ENCODE peak calls at places on chromosomes 12 and 14, in nine cellular contexts. U, B, R, S, K, N, V, Z and I are unnamed samples.

GRCh38 chr14:50882932-50883826 is 11.3 kb downstream of the ABHD12B start:
- DNase-seq in B (no peak), N (no peak), S (no peak), Z (no peak), V (peak; percentile 68), R (peak; percentile 38), U (no peak), K (no peak), I (no peak)

GRCh38 chr12:108477881-108478259 is 37.2 kb upstream of the FICD start:
- DNase-seq in S (no peak), U (no peak), R (no peak), B (no peak), K (no peak), N (no peak), V (no peak), Z (no peak), I (no peak)

GRCh38 chr14:88199882-88200281 is 123.2 kb downstream of the KCNK10 start:
- DNase-seq in S (no peak), V (no peak), R (no peak), B (no peak), Z (no peak), N (no peak), K (no peak), U (no peak), I (no peak)

GRCh38 chr12:120181991-120182631 is 12.4 kb downstream of the GCN1 start:
- DNase-seq in B (no peak), R (no peak), S (peak; percentile 74), K (no peak), N (no peak), U (no peak), Z (no peak), V (peak; percentile 76), I (peak; percentile 59)

GRCh38 chr12:110993425-110993824 is 73.0 kb upstream of the MYL2 start:
- DNase-seq in S (no peak), R (no peak), K (no peak), B (no peak), N (no peak), U (peak; percentile 52), Z (no peak), V (peak; percentile 2), I (no peak)

GRCh38 chr14:22836301-22837058 is at the start of gene MMP14:
- DNase-seq in U (peak; percentile 71), Z (peak; percentile 93), R (peak; percentile 81), V (peak; percentile 71), K (peak; percentile 58), B (no peak), N (peak; percentile 92), S (peak; percentile 89), I (peak; percentile 77)

GRCh38 chr14:73833530-73834257 is 17.9 kb upstream of the PTGR2 start:
- DNase-seq in B (no peak), N (peak; percentile 80), R (no peak), U (no peak), Z (no peak), V (no peak), S (peak; percentile 44), K (no peak), I (no peak)

GRCh38 chr14:32430326-32430725 is 101.2 kb downstream of the AKAP6 start:
- DNase-seq in Z (no peak), R (no peak), V (no peak), B (no peak), S (peak; percentile 69), U (no peak), K (no peak), N (no peak), I (no peak)

GRCh38 chr14:59297070-59297766 is 108.8 kb downstream of the DAAM1 start:
- DNase-seq in U (no peak), K (no peak), R (no peak), B (no peak), Z (no peak), V (peak; percentile 72), N (no peak), S (no peak), I (no peak)

GRCh38 chr12:4962539-4963486 is 53.1 kb downstream of the KCNA1 start:
- DNase-seq in N (no peak), K (no peak), B (no peak), R (no peak), S (no peak), V (peak; percentile 47), U (no peak), Z (no peak), I (no peak)

GRCh38 chr14:22472935-22473854 is 115.8 kb downstream of the DAD1 start:
- DNase-seq in U (peak; percentile 30), V (peak; percentile 55), S (peak; percentile 25), K (peak; percentile 50), B (no peak), N (no peak), Z (peak; percentile 53), R (peak; percentile 50), I (no peak)

GRCh38 chr14:103451401-103451800 is 66.2 kb downstream of the MARK3 start:
- DNase-seq in S (no peak), K (no peak), R (no peak), Z (no peak), N (no peak), B (no peak), U (no peak), V (no peak), I (no peak)

GRCh38 chr14:71209888-71210287 is 302.6 kb downstream of the PCNX1 start:
- DNase-seq in N (no peak), K (no peak), U (no peak), V (no peak), R (no peak), Z (no peak), B (no peak), S (no peak), I (no peak)

GRCh38 chr12:115774148-115774905 is 503.2 kb downstream of the MED13L start:
- DNase-seq in Z (no peak), K (no peak), B (no peak), S (no peak), R (peak; percentile 47), N (no peak), V (no peak), U (no peak), I (no peak)

GRCh38 chr12:88600272-88600671 is 20.0 kb upstream of the KITLG start:
- DNase-seq in K (no peak), U (no peak), R (no peak), B (no peak), N (no peak), S (peak; percentile 95), V (no peak), Z (no peak), I (no peak)

GRCh38 chr14:33902363-33902762 is 48.5 kb downstream of the EGLN3 start:
- DNase-seq in V (no peak), R (no peak), Z (no peak), S (no peak), U (no peak), K (no peak), N (peak; percentile 35), B (no peak), I (no peak)

GRCh38 chr14:61696753-61697318 is 1.5 kb downstream of the HIF1A start:
- DNase-seq in B (no peak), N (no peak), Z (no peak), V (no peak), R (no peak), K (no peak), U (no peak), S (no peak), I (no peak)

GRCh38 chr14:73714656-73715081 is 485 bp upstream of the PNMA1 start:
- DNase-seq in R (no peak), K (no peak), N (no peak), U (peak; percentile 75), B (no peak), S (peak; percentile 42), V (no peak), Z (no peak), I (no peak)

GRCh38 chr12:42638697-42639096 is 49.2 kb upstream of the PRICKLE1 start:
- DNase-seq in Z (no peak), U (no peak), N (no peak), S (no peak), K (no peak), R (no peak), B (no peak), V (no peak), I (no peak)

GRCh38 chr14:71803539-71804260 is 128.5 kb upstream of the RGS6 start:
- DNase-seq in N (no peak), S (peak; percentile 68), R (no peak), V (no peak), K (no peak), Z (no peak), B (no peak), U (no peak), I (no peak)

GRCh38 chr14:97273540-97273939 is 476.4 kb downstream of the VRK1 start:
- DNase-seq in K (no peak), S (no peak), R (no peak), B (no peak), V (no peak), N (no peak), U (no peak), Z (no peak), I (no peak)

GRCh38 chr12:128930591-128930990 is 77.3 kb downstream of the GLT1D1 start:
- DNase-seq in R (no peak), Z (no peak), B (no peak), V (no peak), K (peak; percentile 16), S (no peak), U (no peak), N (no peak), I (no peak)
- H3K9me3 ChIP-seq in R (no peaks in the 10 kb centered on the region), Z (no peaks in the 10 kb centered on the region), B (no peaks in the 10 kb centered on the region), V (no peaks in the 10 kb centered on the region), K (no peaks in the 10 kb centered on the region), S (peaks cover 31% of the 10 kb centered on the region), U (no peaks in the 10 kb centered on the region), N (no peaks in the 10 kb centered on the region), I (no peaks in the 10 kb centered on the region)

GRCh38 chr14:66944872-66945271 is 244.4 kb upstream of the GARIN2 start:
- DNase-seq in U (no peak), N (no peak), Z (no peak), V (peak; percentile 47), B (no peak), K (no peak), S (peak; percentile 41), R (no peak), I (no peak)

GRCh38 chr14:66939409-66939808 is 249.8 kb upstream of the GARIN2 start:
- DNase-seq in U (no peak), V (no peak), Z (no peak), K (no peak), N (no peak), B (no peak), R (no peak), S (no peak), I (no peak)
- H3K9me3 ChIP-seq in U (peaks cover 16% of the 10 kb centered on the region), V (peaks cover 21% of the 10 kb centered on the region), Z (peaks cover 14% of the 10 kb centered on the region), K (peaks cover 21% of the 10 kb centered on the region), N (no peaks in the 10 kb centered on the region), B (peaks cover 7% of the 10 kb centered on the region), R (no peaks in the 10 kb centered on the region), S (peaks cover 4% of the 10 kb centered on the region), I (peaks cover 51% of the 10 kb centered on the region)

GRCh38 chr12:133010657-133011297 is 24.6 kb downstream of the ZNF26 start:
- DNase-seq in R (no peak), S (no peak), U (no peak), N (no peak), V (no peak), Z (no peak), B (no peak), K (no peak), I (no peak)
- H3K9me3 ChIP-seq in R (peaks cover 10% of the 10 kb centered on the region), S (peaks cover 76% of the 10 kb centered on the region), U (peaks cover 50% of the 10 kb centered on the region), N (peaks cover 29% of the 10 kb centered on the region), V (peaks cover 39% of the 10 kb centered on the region), Z (peaks cover 85% of the 10 kb centered on the region), B (peaks cover 78% of the 10 kb centered on the region), K (peaks cover 52% of the 10 kb centered on the region), I (peaks cover 20% of the 10 kb centered on the region)

DNA sequence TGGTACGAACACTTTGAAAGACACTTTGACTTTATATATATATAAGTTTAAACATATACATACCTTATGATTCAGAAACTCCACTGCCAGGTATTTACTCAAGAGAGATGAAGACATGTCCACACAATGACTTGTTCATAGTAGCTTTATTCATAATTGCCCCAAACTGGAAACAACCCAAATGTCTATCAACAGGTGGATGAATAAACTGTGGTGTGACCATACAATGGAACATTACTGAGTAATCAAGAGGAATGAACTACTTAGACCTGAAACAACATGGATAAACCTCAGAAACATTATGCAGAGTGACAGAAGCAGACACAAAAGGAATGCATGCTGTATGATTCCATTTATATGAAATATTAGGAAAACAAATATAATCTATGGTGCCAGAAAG is 71.1 kb downstream of the PPP1R36 start:
- DNase-seq in R (no peak), Z (no peak), K (no peak), B (no peak), V (no peak), S (no peak), U (no peak), N (no peak), I (no peak)
- H3K9me3 ChIP-seq in R (no peaks in the 10 kb centered on the region), Z (no peaks in the 10 kb centered on the region), K (no peaks in the 10 kb centered on the region), B (no peaks in the 10 kb centered on the region), V (no peaks in the 10 kb centered on the region), S (no peaks in the 10 kb centered on the region), U (no peaks in the 10 kb centered on the region), N (no peaks in the 10 kb centered on the region), I (no peaks in the 10 kb centered on the region)